ENCODE peak calls at places on chromosome 5, in eight cellular contexts. A is psoas muscle, J is Caco-2, I is bronchial epithelial cell, T is upper lobe of right lung, S is Panc1, D is mucosa of descending colon, O is astrocyte of the spinal cord. P is an unnamed sample.

GRCh38 chr5:43117092-43117491 is 3.6 kb upstream of the ZNF131 start:
- DNase-seq in A (no peak), J (no peak), I (no peak), T (no peak), S (no peak), D (no peak), O (no peak), P (no peak)

GRCh38 chr5:69024241-69024651 is 69.6 kb upstream of the SLC30A5 start:
- DNase-seq in A (no peak), J (no peak), I (peak; percentile 58), T (no peak), S (no peak), D (peak; percentile 18), O (no peak), P (peak; percentile 46)

GRCh38 chr5:134133995-134134541 is 19.6 kb downstream of the TCF7 start:
- DNase-seq in A (no peak), J (no peak), I (no peak), T (peak; percentile 57), S (no peak), D (no peak), O (no peak), P (no peak)

GRCh38 chr5:126098330-126099017 is 324.7 kb upstream of the GRAMD2B start:
- DNase-seq in A (no peak), J (no peak), I (peak; percentile 45), T (no peak), S (no peak), D (no peak), O (peak; percentile 91), P (peak; percentile 81)

GRCh38 chr5:16934123-16934522 is 2.0 kb downstream of the MYO10 start:
- DNase-seq in A (peak; percentile 24), J (peak; percentile 77), I (peak; percentile 62), T (peak; percentile 72), S (peak; percentile 77), D (peak; percentile 80), O (peak; percentile 82), P (peak; percentile 82)

GRCh38 chr5:79147076-79147475 is 35.5 kb downstream of the BHMT start:
- DNase-seq in A (no peak), J (no peak), I (no peak), T (no peak), S (no peak), D (no peak), O (no peak), P (no peak)

GRCh38 chr5:121189569-121190305 is 661.9 kb upstream of the FTMT start:
- DNase-seq in A (no peak), J (no peak), I (peak; percentile 9), T (no peak), S (no peak), D (peak; percentile 2), O (peak; percentile 79), P (peak; percentile 34)

GRCh38 chr5:67897431-67897830 is 318.1 kb upstream of the PIK3R1 start:
- DNase-seq in A (no peak), J (no peak), I (peak; percentile 60), T (no peak), S (no peak), D (no peak), O (no peak), P (no peak)

GRCh38 chr5:122902263-122902662 is 56.9 kb downstream of the SNX24 start:
- DNase-seq in A (no peak), J (no peak), I (no peak), T (no peak), S (no peak), D (no peak), O (no peak), P (no peak)

GRCh38 chr5:181189363-181189961 is 15.5 kb downstream of the TRIM7 start:
- DNase-seq in A (peak; percentile 37), J (no peak), I (no peak), T (peak; percentile 73), S (no peak), D (no peak), O (peak; percentile 51), P (peak; percentile 42)

GRCh38 chr5:72550595-72550994 is 43.4 kb upstream of the ZNF366 start:
- DNase-seq in A (no peak), J (no peak), I (no peak), T (no peak), S (no peak), D (no peak), O (no peak), P (no peak)

GRCh38 chr5:83516361-83516760 is 44.8 kb downstream of the VCAN start:
- DNase-seq in A (no peak), J (no peak), I (no peak), T (no peak), S (no peak), D (no peak), O (no peak), P (peak; percentile 49)

GRCh38 chr5:145056805-145057204 is 778.3 kb downstream of the PRELID2 start:
- DNase-seq in A (no peak), J (no peak), I (peak; percentile 43), T (no peak), S (no peak), D (no peak), O (peak; percentile 10), P (peak; percentile 6)

GRCh38 chr5:14316471-14316870 is 173.3 kb downstream of the TRIO start:
- DNase-seq in A (no peak), J (no peak), I (no peak), T (no peak), S (no peak), D (no peak), O (no peak), P (no peak)

GRCh38 chr5:176882566-176882900 is 16.6 kb downstream of the HK3 start:
- DNase-seq in A (no peak), J (no peak), I (no peak), T (no peak), S (no peak), D (no peak), O (no peak), P (peak; percentile 5)

GRCh38 chr5:124906339-124907097 is 160.1 kb upstream of the ZNF608 start:
- DNase-seq in A (peak; percentile 48), J (no peak), I (peak; percentile 62), T (no peak), S (no peak), D (peak; percentile 71), O (peak; percentile 84), P (peak; percentile 94)

GRCh38 chr5:34013547-34013946 is 5.7 kb upstream of the AMACR start:
- DNase-seq in A (no peak), J (no peak), I (peak; percentile 26), T (no peak), S (no peak), D (no peak), O (no peak), P (no peak)

GRCh38 chr5:174531782-174532191 is 192.6 kb upstream of the MSX2 start:
- DNase-seq in A (no peak), J (no peak), I (peak; percentile 33), T (no peak), S (no peak), D (no peak), O (no peak), P (no peak)

DNA sequence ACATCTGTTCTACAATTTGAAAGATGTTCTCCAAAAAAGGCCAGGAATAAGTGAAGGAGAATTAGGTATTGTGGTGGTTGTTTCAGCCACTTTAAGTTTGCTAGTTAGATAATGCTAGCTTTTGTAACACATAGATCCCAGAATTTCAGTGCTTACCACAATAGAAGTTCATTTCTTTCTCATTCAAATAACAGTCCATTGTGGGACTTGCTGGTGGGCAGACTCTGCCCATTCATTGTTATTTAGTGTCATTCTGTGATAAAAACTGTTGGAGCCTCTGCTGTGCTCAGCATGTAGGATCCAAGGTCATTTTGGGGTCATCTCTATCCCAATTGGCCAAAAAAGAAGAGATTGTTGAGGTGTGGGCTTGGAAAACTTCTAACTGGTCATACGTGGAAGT is 106.8 kb downstream of the CCDC192 start:
- DNase-seq in A (no peak), J (no peak), I (no peak), T (no peak), S (no peak), D (no peak), O (no peak), P (no peak)
- H3K4me3 ChIP-seq in A (no peak overlapping the region), J (no peak overlapping the region), I (no peak overlapping the region), T (no peak overlapping the region), S (no peak overlapping the region), D (no peak overlapping the region), O (no peak overlapping the region), P (no peak overlapping the region)

DNA sequence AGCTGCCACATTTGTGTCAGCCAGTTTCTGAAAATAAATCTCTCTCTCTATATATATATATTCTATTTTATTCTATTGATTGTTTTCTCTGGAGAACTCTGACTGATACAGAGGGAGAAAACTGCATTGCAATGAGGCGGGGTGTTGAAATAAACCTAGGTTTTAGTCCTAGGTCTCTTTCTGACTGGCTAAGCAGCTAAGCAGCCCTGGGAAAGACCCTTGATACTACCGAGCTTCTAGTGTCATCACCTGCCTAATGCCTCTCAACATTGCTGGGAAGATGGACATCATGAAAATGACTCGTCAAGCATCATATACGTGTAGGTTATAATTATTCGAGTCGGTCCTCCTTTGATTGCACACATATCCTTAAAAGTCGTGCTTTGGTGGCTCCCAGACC is 166.5 kb upstream of the IL12B start:
- DNase-seq in A (no peak), J (no peak), I (no peak), T (no peak), S (no peak), D (no peak), O (no peak), P (no peak)
- TF ChIP-seq CTCF in A (no peak), J (no peak), I (no peak), T (no peak), S (no peak), D (no peak), O (no peak), P (no peak)

DNA sequence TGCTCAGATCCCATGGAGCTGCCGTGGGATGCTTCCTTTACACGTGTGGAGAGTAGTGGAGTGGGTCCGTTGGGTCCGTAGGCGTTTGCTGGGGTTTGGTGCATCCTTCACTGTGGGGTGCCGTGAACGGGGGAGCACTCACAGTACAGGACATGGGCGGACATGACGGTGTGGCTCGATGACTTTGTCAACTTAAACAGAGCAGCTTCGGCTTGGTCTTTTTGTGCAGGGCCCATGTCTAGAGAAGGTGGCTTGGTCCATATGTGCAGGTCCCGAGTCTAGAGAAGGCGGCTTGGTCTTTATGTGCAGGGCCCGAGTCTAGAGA is 26.4 kb upstream of the EXOC3 start:
- DNase-seq in A (no peak), J (peak; percentile 25), I (no peak), T (no peak), S (no peak), D (no peak), O (no peak), P (no peak)
- H3K4me3 ChIP-seq in A (no peak overlapping the region), J (no peak overlapping the region), I (no peak overlapping the region), T (no peak overlapping the region), S (no peak overlapping the region), D (no peak overlapping the region), O (no peak overlapping the region), P (no peak overlapping the region)

GRCh38 chr5:96326902-96327301 is 106.1 kb downstream of the PCSK1 start:
- DNase-seq in A (no peak), J (no peak), I (no peak), T (no peak), S (no peak), D (no peak), O (no peak), P (no peak)

GRCh38 chr5:96322217-96322616 is 110.8 kb downstream of the PCSK1 start:
- DNase-seq in A (no peak), J (no peak), I (no peak), T (no peak), S (no peak), D (no peak), O (no peak), P (no peak)

GRCh38 chr5:96327728-96328127 is 105.3 kb downstream of the PCSK1 start:
- DNase-seq in A (no peak), J (no peak), I (peak; percentile 64), T (no peak), S (no peak), D (no peak), O (no peak), P (no peak)

GRCh38 chr5:96322865-96323264 is 110.2 kb downstream of the PCSK1 start:
- DNase-seq in A (no peak), J (no peak), I (no peak), T (no peak), S (no peak), D (no peak), O (no peak), P (no peak)

GRCh38 chr5:96324708-96325107 is 108.3 kb downstream of the PCSK1 start:
- DNase-seq in A (no peak), J (no peak), I (peak; percentile 97), T (no peak), S (peak; percentile 71), D (no peak), O (peak; percentile 89), P (peak; percentile 88)
- TF ChIP-seq CTCF in A (no peak), J (no peak), I (no peak), T (no peak), S (no peak), D (no peak), O (no peak), P (no peak)